ENCODE peak calls at places on chromosomes 3 and 15, in six cellular contexts. P, H, G, D, V and Q are unnamed samples.

GRCh38 chr3:44685128-44685800 is 27.2 kb upstream of the ZNF502 start:
- DNase-seq in P (peak), H (peak), G (peak), D (peak), V (peak), Q (peak)

GRCh38 chr3:36969540-36970432 is 23.1 kb downstream of the EPM2AIP1 start:
- DNase-seq in P (no peak), H (peak), G (peak), D (peak), V (no peak), Q (peak)

GRCh38 chr15:56886450-56886856 is 32.0 kb upstream of the TCF12 start:
- DNase-seq in P (no peak), H (no peak), G (peak), D (peak), V (peak), Q (no peak)

GRCh38 chr3:144105542-144105941 is 133.9 kb downstream of the DIPK2A start:
- DNase-seq in P (no peak), H (no peak), G (no peak), D (no peak), V (no peak), Q (no peak)

GRCh38 chr3:186107148-186108105 is 1.5 kb downstream of the ETV5 start:
- DNase-seq in P (peak), H (peak), G (peak), D (peak), V (peak), Q (no peak)

GRCh38 chr3:188497021-188497420 is 343.1 kb downstream of the LPP start:
- DNase-seq in P (no peak), H (no peak), G (no peak), D (peak), V (no peak), Q (no peak)

GRCh38 chr3:149390316-149390715 is 12.9 kb upstream of the TM4SF1 start:
- DNase-seq in P (no peak), H (no peak), G (no peak), D (no peak), V (no peak), Q (no peak)

GRCh38 chr3:81980566-81981494 is 219.4 kb upstream of the GBE1 start:
- DNase-seq in P (no peak), H (no peak), G (no peak), D (no peak), V (no peak), Q (no peak)

GRCh38 chr3:156639414-156640023 is 34.9 kb upstream of the TIPARP start:
- DNase-seq in P (no peak), H (no peak), G (no peak), D (no peak), V (no peak), Q (no peak)

GRCh38 chr3:115062412-115062956 is 84.6 kb downstream of the ZBTB20 start:
- DNase-seq in P (no peak), H (peak), G (no peak), D (no peak), V (no peak), Q (peak)

GRCh38 chr3:10410383-10411002 is 89.6 kb upstream of the SEC13 start:
- DNase-seq in P (no peak), H (no peak), G (no peak), D (no peak), V (no peak), Q (no peak)

GRCh38 chr3:134460965-134461364 is 24.8 kb downstream of the ANAPC13 start:
- DNase-seq in P (no peak), H (peak), G (no peak), D (no peak), V (no peak), Q (peak)

GRCh38 chr15:77821188-77821958 is 188.7 kb upstream of the LINGO1 start:
- DNase-seq in P (peak), H (peak), G (peak), D (peak), V (peak), Q (peak)

GRCh38 chr3:55570361-55570760 is 83.3 kb upstream of the WNT5A start:
- DNase-seq in P (no peak), H (no peak), G (no peak), D (no peak), V (no peak), Q (no peak)

GRCh38 chr15:68802373-68802772 is 18.3 kb downstream of the ANP32A start:
- DNase-seq in P (no peak), H (no peak), G (no peak), D (no peak), V (no peak), Q (no peak)

GRCh38 chr3:107598926-107599754 is 76.4 kb downstream of the BBX start:
- DNase-seq in P (peak), H (peak), G (peak), D (peak), V (no peak), Q (no peak)

GRCh38 chr3:72196377-72196929 is 411.5 kb upstream of the PROK2 start:
- DNase-seq in P (no peak), H (no peak), G (no peak), D (no peak), V (no peak), Q (no peak)

GRCh38 chr3:191414286-191414685 is 46.7 kb upstream of the PYDC2 start:
- DNase-seq in P (no peak), H (no peak), G (no peak), D (no peak), V (no peak), Q (no peak)

GRCh38 chr3:128497305-128498126 is 4.5 kb upstream of the GATA2 start:
- DNase-seq in P (peak), H (peak), G (peak), D (peak), V (peak), Q (no peak)

GRCh38 chr3:17832021-17832420 is 89.6 kb upstream of the TBC1D5 start:
- DNase-seq in P (no peak), H (no peak), G (no peak), D (no peak), V (no peak), Q (no peak)

GRCh38 chr3:98376631-98377030 is 13.8 kb upstream of the OR5K3 start:
- DNase-seq in P (no peak), H (no peak), G (no peak), D (no peak), V (no peak), Q (no peak)

GRCh38 chr3:15934389-15935195 is 136.8 kb upstream of the ANKRD28 start:
- DNase-seq in P (no peak), H (no peak), G (no peak), D (peak), V (no peak), Q (no peak)

GRCh38 chr3:12175844-12176453 is 17.2 kb upstream of the TIMP4 start:
- DNase-seq in P (peak), H (peak), G (peak), D (peak), V (peak), Q (no peak)

GRCh38 chr3:184582583-184582982 is 21.0 kb downstream of the EPHB3 start:
- DNase-seq in P (peak), H (peak), G (peak), D (no peak), V (no peak), Q (no peak)

GRCh38 chr15:101070502-101071273 is 151.5 kb downstream of the LRRK1 start:
- DNase-seq in P (peak), H (peak), G (no peak), D (peak), V (no peak), Q (peak)

GRCh38 chr3:110881069-110881468 is 190.5 kb upstream of the NECTIN3 start:
- DNase-seq in P (peak), H (peak), G (peak), D (peak), V (peak), Q (no peak)

GRCh38 chr3:31462050-31462569 is 70.6 kb upstream of the STT3B start:
- DNase-seq in P (no peak), H (no peak), G (no peak), D (peak), V (no peak), Q (no peak)

GRCh38 chr3:17672506-17672905 is 69.9 kb downstream of the TBC1D5 start:
- DNase-seq in P (no peak), H (peak), G (no peak), D (no peak), V (no peak), Q (no peak)

GRCh38 chr3:100068758-100069345 is 45.4 kb downstream of the FILIP1L start:
- DNase-seq in P (peak), H (peak), G (peak), D (peak), V (peak), Q (peak)

GRCh38 chr3:197749315-197749600 is 425 bp upstream of the FYTTD1 start:
- DNase-seq in P (no peak), H (peak), G (peak), D (no peak), V (peak), Q (no peak)

GRCh38 chr3:113537155-113537554 is 4.8 kb downstream of the SIDT1 start:
- DNase-seq in P (no peak), H (no peak), G (no peak), D (no peak), V (no peak), Q (no peak)

GRCh38 chr3:66609660-66610547 is 109.1 kb upstream of the LRIG1 start:
- DNase-seq in P (peak), H (no peak), G (peak), D (no peak), V (no peak), Q (no peak)

GRCh38 chr3:102179321-102180290 is 255.2 kb upstream of the ZPLD1 start:
- DNase-seq in P (no peak), H (peak), G (no peak), D (no peak), V (no peak), Q (no peak)

GRCh38 chr15:101651753-101652097 is 456 bp downstream of the TM2D3 start:
- DNase-seq in P (no peak), H (peak), G (no peak), D (no peak), V (peak), Q (no peak)

GRCh38 chr3:5004319-5005152 is 25.3 kb downstream of the BHLHE40 start:
- DNase-seq in P (no peak), H (no peak), G (no peak), D (no peak), V (no peak), Q (no peak)

GRCh38 chr3:120550546-120550945 is 45.6 kb upstream of the NDUFB4 start:
- DNase-seq in P (no peak), H (peak), G (no peak), D (peak), V (no peak), Q (no peak)

DNA sequence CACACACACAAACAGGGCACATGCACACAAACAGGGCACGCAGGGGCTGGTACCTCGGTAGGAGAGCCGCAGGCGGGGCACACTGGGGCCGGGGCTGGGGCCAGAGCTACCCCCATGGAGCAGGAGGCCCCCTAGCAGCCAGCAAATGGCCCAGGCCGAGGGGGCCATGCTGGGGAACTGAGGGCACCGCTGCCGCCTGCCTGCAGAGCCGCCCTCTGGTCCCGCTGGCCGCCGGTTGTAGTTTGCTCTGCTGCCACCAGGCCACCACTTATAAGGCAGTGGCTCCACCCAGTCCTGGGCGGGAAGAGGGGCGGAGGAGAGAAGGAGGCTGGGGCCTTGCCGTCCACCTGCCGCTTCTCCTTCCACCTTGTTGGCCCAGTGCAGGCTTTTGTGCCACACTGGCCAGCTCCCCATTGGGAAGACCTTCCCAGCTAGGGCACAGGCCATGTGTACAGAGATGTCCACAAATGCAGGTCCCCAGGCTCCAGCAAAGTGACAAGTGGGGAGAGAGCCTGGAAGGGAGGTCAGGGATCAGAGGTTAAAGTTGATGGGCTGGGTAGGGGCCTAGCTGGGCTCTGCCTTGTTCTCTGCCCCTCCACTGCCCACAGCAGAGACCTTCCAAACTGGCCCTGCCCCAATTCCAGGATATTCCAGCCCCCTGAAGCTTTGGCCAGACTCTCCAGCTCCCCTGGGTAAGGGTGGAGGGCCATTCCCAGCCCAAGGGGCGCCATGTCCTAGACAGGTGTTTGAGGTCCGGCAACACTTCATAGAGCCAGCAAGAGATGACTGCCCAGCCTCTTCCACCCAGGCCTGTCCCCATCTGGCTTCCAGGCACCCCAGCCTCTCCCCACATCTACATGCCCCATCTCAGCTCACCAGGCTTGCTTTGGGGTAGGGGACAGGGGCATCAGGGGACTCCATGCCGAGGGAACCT is at the start of gene SEMA3G:
- DNase-seq in P (peak), H (peak), G (peak), D (peak), V (peak), Q (no peak)
- H3K4me3 ChIP-seq in P (no peak), H (no peak), G (peak), D (peak), V (peak), Q (no peak)

DNA sequence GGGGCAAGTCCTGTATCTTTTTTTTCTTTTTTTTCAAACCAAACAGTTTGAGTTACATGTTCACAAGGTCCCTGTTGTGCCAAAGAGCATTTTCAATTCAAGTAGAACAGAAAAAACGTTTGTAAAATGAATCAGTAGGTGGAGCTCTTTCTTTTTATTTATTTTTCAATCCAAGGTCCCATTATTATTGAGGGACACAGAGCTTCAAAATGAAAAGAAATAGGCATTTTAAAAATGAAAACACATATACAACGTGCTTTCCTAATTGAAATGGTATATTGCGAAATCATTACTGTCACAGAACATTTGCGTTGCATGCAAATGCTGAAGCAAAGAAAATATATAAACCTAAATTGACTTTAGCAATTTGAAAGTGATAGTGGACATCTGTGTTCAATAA is 711.0 kb downstream of the MECOM start:
- DNase-seq in P (no peak), H (peak), G (no peak), D (peak), V (peak), Q (no peak)
- TF ChIP-seq CTCF in P (no peak), H (peak), G (peak), D (no peak), V (peak), Q (no peak)

GRCh38 chr3:126394179-126394976 is at the start of gene CFAP100:
- DNase-seq in P (no peak), H (peak), G (peak), D (no peak), V (no peak), Q (no peak)
- H3K4me3 ChIP-seq in P (no peak), H (no peak), G (peak), D (no peak), V (no peak), Q (no peak)

GRCh38 chr3:172303181-172303580 is 145.1 kb downstream of the GHSR start:
- DNase-seq in P (no peak), H (peak), G (no peak), D (no peak), V (no peak), Q (no peak)
- TF ChIP-seq CTCF in P (no peak), H (no peak), G (no peak), D (no peak), V (no peak), Q (no peak)